ENCODE peak calls at places on chromosomes 16 and 17, in nine cellular contexts. One of them, this sample, is unnamed.

GRCh38 chr16:68272501-68273209 is 8.3 kb downstream of the SLC7A6 start:
- DNase-seq in lung: no peak
- DNase-seq in fibroblast of lung: no peak
- DNase-seq in AG04450: no peak
- DNase-seq in dorsolateral prefrontal cortex: no peak
- DNase-seq in foreskin keratinocyte: no peak
- DNase-seq in ovary: no peak
- DNase-seq in Panc1: no peak
- DNase-seq in esophagus squamous epithelium: no peak
- DNase-seq in this sample: no peak

GRCh38 chr17:55743103-55743679 is 7.7 kb upstream of the PCTP start:
- DNase-seq in lung: peak; percentile 49
- DNase-seq in fibroblast of lung: peak; percentile 51
- DNase-seq in AG04450: no peak
- DNase-seq in dorsolateral prefrontal cortex: no peak
- DNase-seq in foreskin keratinocyte: peak; percentile 64
- DNase-seq in ovary: no peak
- DNase-seq in Panc1: no peak
- DNase-seq in esophagus squamous epithelium: no peak
- DNase-seq in this sample: no peak

GRCh38 chr17:60641810-60642220 is 35.8 kb upstream of the BCAS3 start:
- DNase-seq in lung: peak; percentile 68
- DNase-seq in fibroblast of lung: peak; percentile 71
- DNase-seq in AG04450: peak; percentile 53
- DNase-seq in dorsolateral prefrontal cortex: peak; percentile 51
- DNase-seq in foreskin keratinocyte: peak; percentile 32
- DNase-seq in ovary: peak; percentile 62
- DNase-seq in Panc1: peak; percentile 27
- DNase-seq in esophagus squamous epithelium: no peak
- DNase-seq in this sample: peak; percentile 6

GRCh38 chr17:60223456-60223855 is 73.7 kb downstream of the CA4 start:
- DNase-seq in lung: no peak
- DNase-seq in fibroblast of lung: no peak
- DNase-seq in AG04450: no peak
- DNase-seq in dorsolateral prefrontal cortex: no peak
- DNase-seq in foreskin keratinocyte: no peak
- DNase-seq in ovary: no peak
- DNase-seq in Panc1: no peak
- DNase-seq in esophagus squamous epithelium: no peak
- DNase-seq in this sample: no peak

GRCh38 chr16:87995644-87996043 is 44.4 kb downstream of the BANP start:
- DNase-seq in lung: no peak
- DNase-seq in fibroblast of lung: no peak
- DNase-seq in AG04450: no peak
- DNase-seq in dorsolateral prefrontal cortex: no peak
- DNase-seq in foreskin keratinocyte: no peak
- DNase-seq in ovary: no peak
- DNase-seq in Panc1: no peak
- DNase-seq in esophagus squamous epithelium: no peak
- DNase-seq in this sample: no peak

GRCh38 chr17:44353656-44354331 is 8.7 kb downstream of the GRN start:
- DNase-seq in lung: no peak
- DNase-seq in fibroblast of lung: no peak
- DNase-seq in AG04450: no peak
- DNase-seq in dorsolateral prefrontal cortex: no peak
- DNase-seq in foreskin keratinocyte: no peak
- DNase-seq in ovary: no peak
- DNase-seq in Panc1: no peak
- DNase-seq in esophagus squamous epithelium: no peak
- DNase-seq in this sample: no peak

GRCh38 chr17:68711858-68712257 is 110.7 kb upstream of the FAM20A start:
- DNase-seq in lung: no peak
- DNase-seq in fibroblast of lung: no peak
- DNase-seq in AG04450: no peak
- DNase-seq in dorsolateral prefrontal cortex: no peak
- DNase-seq in foreskin keratinocyte: no peak
- DNase-seq in ovary: no peak
- DNase-seq in Panc1: no peak
- DNase-seq in esophagus squamous epithelium: no peak
- DNase-seq in this sample: no peak

GRCh38 chr17:44198721-44199552 is 747 bp downstream of the ATXN7L3 start:
- DNase-seq in lung: peak; percentile 48
- DNase-seq in fibroblast of lung: peak; percentile 30
- DNase-seq in AG04450: no peak
- DNase-seq in dorsolateral prefrontal cortex: no peak
- DNase-seq in foreskin keratinocyte: no peak
- DNase-seq in ovary: peak; percentile 75
- DNase-seq in Panc1: no peak
- DNase-seq in esophagus squamous epithelium: no peak
- DNase-seq in this sample: no peak

GRCh38 chr16:53042235-53042645 is 10.5 kb downstream of the CHD9NB start:
- DNase-seq in lung: no peak
- DNase-seq in fibroblast of lung: no peak
- DNase-seq in AG04450: no peak
- DNase-seq in dorsolateral prefrontal cortex: no peak
- DNase-seq in foreskin keratinocyte: no peak
- DNase-seq in ovary: no peak
- DNase-seq in Panc1: no peak
- DNase-seq in esophagus squamous epithelium: no peak
- DNase-seq in this sample: no peak

DNA sequence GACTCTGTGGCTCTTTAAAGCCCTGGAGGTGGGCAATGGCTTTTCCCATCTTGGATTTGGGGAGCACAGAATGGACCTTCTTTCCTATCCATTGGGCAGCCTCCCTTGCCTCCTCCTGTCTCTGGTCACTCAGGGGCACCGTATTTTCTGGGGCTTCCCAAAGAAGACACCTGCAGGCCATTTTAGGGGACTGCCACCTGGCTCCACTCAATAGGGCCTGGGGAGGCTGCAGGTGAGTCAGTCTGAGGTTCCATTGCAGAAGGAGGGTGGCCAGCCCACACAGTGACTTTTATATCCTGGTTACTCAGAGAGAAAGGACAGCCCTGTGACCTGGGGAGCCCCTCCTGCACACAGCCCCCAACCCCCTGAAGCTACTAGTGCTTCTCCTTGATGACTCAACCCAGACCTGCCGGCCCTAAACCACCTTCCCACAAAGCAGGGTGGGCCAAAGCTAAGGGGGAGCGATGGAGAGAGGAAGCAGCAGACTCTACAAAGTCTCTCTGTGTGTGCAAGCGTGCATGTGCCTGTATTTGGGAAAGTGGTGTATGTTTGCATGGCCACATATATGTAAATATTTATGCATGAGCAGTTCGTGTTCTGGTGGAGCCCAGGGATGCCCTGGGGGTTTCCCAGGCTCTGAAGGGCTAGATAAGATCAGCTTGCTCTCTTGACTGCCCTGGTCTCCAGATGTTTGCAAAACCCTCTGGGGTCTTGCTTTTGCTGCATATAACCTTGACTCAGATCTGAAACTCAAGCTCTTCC is 5.0 kb downstream of the CX3CL1 start:
- DNase-seq in lung: no peak
- DNase-seq in fibroblast of lung: no peak
- DNase-seq in AG04450: peak; percentile 79
- DNase-seq in dorsolateral prefrontal cortex: no peak
- DNase-seq in foreskin keratinocyte: no peak
- DNase-seq in ovary: no peak
- DNase-seq in Panc1: no peak
- DNase-seq in esophagus squamous epithelium: no peak
- DNase-seq in this sample: no peak
- H3K27ac ChIP-seq in lung: no peak overlapping the region
- H3K27ac ChIP-seq in fibroblast of lung: no peak overlapping the region
- H3K27ac ChIP-seq in AG04450: peak overlapping the region; percentile 75
- H3K27ac ChIP-seq in dorsolateral prefrontal cortex: no peak overlapping the region
- H3K27ac ChIP-seq in foreskin keratinocyte: peak overlapping the region; percentile 73
- H3K27ac ChIP-seq in ovary: no peak overlapping the region
- H3K27ac ChIP-seq in Panc1: peak overlapping the region; percentile 1
- H3K27ac ChIP-seq in esophagus squamous epithelium: peak overlapping the region; percentile 66
- H3K27ac ChIP-seq in this sample: no peak overlapping the region

GRCh38 chr17:2063306-2064146 is 8.6 kb downstream of the HIC1 start:
- DNase-seq in lung: no peak
- DNase-seq in fibroblast of lung: peak; percentile 79
- DNase-seq in AG04450: no peak
- DNase-seq in dorsolateral prefrontal cortex: no peak
- DNase-seq in foreskin keratinocyte: no peak
- DNase-seq in ovary: peak; percentile 28
- DNase-seq in Panc1: no peak
- DNase-seq in esophagus squamous epithelium: no peak
- DNase-seq in this sample: no peak

GRCh38 chr17:2064511-2064910 is 9.6 kb downstream of the HIC1 start:
- DNase-seq in lung: no peak
- DNase-seq in fibroblast of lung: no peak
- DNase-seq in AG04450: no peak
- DNase-seq in dorsolateral prefrontal cortex: no peak
- DNase-seq in foreskin keratinocyte: no peak
- DNase-seq in ovary: no peak
- DNase-seq in Panc1: no peak
- DNase-seq in esophagus squamous epithelium: no peak
- DNase-seq in this sample: no peak

GRCh38 chr17:2062571-2063183 is 7.8 kb downstream of the HIC1 start:
- DNase-seq in lung: no peak
- DNase-seq in fibroblast of lung: peak; percentile 69
- DNase-seq in AG04450: no peak
- DNase-seq in dorsolateral prefrontal cortex: no peak
- DNase-seq in foreskin keratinocyte: no peak
- DNase-seq in ovary: peak; percentile 50
- DNase-seq in Panc1: no peak
- DNase-seq in esophagus squamous epithelium: no peak
- DNase-seq in this sample: no peak

GRCh38 chr17:2064980-2065785 is 10.3 kb downstream of the HIC1 start:
- DNase-seq in lung: no peak
- DNase-seq in fibroblast of lung: peak; percentile 81
- DNase-seq in AG04450: no peak
- DNase-seq in dorsolateral prefrontal cortex: no peak
- DNase-seq in foreskin keratinocyte: no peak
- DNase-seq in ovary: peak; percentile 54
- DNase-seq in Panc1: no peak
- DNase-seq in esophagus squamous epithelium: no peak
- DNase-seq in this sample: no peak

GRCh38 chr17:2064147-2064489 is 9.2 kb downstream of the HIC1 start:
- DNase-seq in lung: no peak
- DNase-seq in fibroblast of lung: peak; percentile 35
- DNase-seq in AG04450: no peak
- DNase-seq in dorsolateral prefrontal cortex: no peak
- DNase-seq in foreskin keratinocyte: no peak
- DNase-seq in ovary: no peak
- DNase-seq in Panc1: no peak
- DNase-seq in esophagus squamous epithelium: no peak
- DNase-seq in this sample: no peak
- H3K27ac ChIP-seq in lung: peak overlapping the region; percentile 28
- H3K27ac ChIP-seq in fibroblast of lung: peak overlapping the region; percentile 85
- H3K27ac ChIP-seq in AG04450: peak overlapping the region; percentile 61
- H3K27ac ChIP-seq in dorsolateral prefrontal cortex: no peak overlapping the region
- H3K27ac ChIP-seq in foreskin keratinocyte: no peak overlapping the region
- H3K27ac ChIP-seq in ovary: peak overlapping the region; percentile 89
- H3K27ac ChIP-seq in Panc1: no peak overlapping the region
- H3K27ac ChIP-seq in esophagus squamous epithelium: peak overlapping the region; percentile 93
- H3K27ac ChIP-seq in this sample: no peak overlapping the region

DNA sequence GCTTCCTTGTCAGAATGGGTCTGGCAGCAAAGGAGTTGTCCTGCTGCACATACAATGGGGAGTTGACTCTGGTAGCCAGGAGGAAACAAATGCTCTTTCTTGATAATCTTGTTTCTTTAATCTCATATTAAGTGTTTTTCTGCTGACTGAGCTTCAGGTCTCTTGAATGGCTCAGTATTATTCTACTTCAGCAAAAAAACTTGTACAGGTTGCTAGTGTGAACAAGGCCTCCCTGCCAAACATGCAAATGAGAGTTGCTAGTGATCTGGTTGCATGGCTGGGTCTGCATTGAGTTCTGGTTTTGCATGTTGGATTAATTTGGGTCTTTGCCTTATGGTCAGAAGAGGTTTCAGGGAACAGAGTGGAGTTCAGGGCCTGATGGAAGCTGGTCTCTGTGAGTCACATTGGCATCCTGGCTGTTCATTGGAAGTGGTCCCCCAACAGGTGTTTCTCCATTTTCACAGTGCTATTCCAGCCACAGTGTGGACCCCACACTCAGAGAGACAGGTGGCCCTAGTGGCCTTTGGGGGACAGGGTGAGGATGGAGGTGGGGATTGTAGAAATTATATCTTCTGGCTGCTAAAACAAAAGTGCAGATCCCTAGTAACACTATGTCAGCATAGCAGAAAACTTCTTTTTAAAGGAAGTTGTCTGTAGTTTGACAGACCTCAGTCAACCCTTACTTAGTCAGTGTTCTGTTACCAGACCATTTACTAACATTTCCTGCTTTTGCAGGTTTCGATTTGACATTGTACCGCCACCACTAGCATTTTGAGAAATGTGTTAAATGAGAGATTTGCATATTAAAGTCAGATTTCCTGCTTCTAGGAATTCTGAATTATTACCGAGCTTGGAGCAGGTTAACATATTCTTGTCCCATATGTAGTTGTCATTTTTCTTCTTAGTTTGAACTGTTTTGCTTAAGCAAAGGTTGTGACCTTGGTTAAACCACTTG is 47.1 kb downstream of the EPN2 start:
- DNase-seq in lung: no peak
- DNase-seq in fibroblast of lung: no peak
- DNase-seq in AG04450: no peak
- DNase-seq in dorsolateral prefrontal cortex: no peak
- DNase-seq in foreskin keratinocyte: no peak
- DNase-seq in ovary: no peak
- DNase-seq in Panc1: no peak
- DNase-seq in esophagus squamous epithelium: no peak
- DNase-seq in this sample: no peak
- H3K27ac ChIP-seq in lung: no peak overlapping the region
- H3K27ac ChIP-seq in fibroblast of lung: no peak overlapping the region
- H3K27ac ChIP-seq in AG04450: no peak overlapping the region
- H3K27ac ChIP-seq in dorsolateral prefrontal cortex: peak overlapping the region; percentile 79
- H3K27ac ChIP-seq in foreskin keratinocyte: no peak overlapping the region
- H3K27ac ChIP-seq in ovary: peak overlapping the region; percentile 2
- H3K27ac ChIP-seq in Panc1: no peak overlapping the region
- H3K27ac ChIP-seq in esophagus squamous epithelium: peak overlapping the region; percentile 72
- H3K27ac ChIP-seq in this sample: peak overlapping the region; percentile 76

DNA sequence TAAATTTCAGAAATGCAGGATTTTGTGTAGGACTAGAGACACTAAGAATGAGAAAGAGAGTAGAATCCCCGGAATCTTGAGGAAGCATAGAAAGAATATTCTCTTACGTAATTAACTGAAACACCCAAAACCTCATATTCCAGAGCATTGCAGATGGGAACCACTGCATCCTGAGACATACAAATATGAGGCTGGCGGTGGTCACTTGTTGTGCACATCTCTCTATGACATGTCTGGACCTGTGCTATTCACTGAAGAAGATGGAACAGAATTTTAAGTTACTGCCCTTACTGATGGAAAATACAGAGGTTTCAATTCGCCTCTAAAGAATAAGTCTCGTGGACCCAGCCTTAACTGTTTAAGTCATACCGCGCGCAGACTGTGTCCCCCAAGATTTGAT is 806 bp downstream of the RAD51C start:
- DNase-seq in lung: no peak
- DNase-seq in fibroblast of lung: no peak
- DNase-seq in AG04450: no peak
- DNase-seq in dorsolateral prefrontal cortex: no peak
- DNase-seq in foreskin keratinocyte: no peak
- DNase-seq in ovary: no peak
- DNase-seq in Panc1: no peak
- DNase-seq in esophagus squamous epithelium: no peak
- DNase-seq in this sample: no peak
- H3K27ac ChIP-seq in lung: no peak overlapping the region
- H3K27ac ChIP-seq in fibroblast of lung: peak overlapping the region; percentile 66
- H3K27ac ChIP-seq in AG04450: no peak overlapping the region
- H3K27ac ChIP-seq in dorsolateral prefrontal cortex: peak overlapping the region; percentile 85
- H3K27ac ChIP-seq in foreskin keratinocyte: peak overlapping the region; percentile 31
- H3K27ac ChIP-seq in ovary: no peak overlapping the region
- H3K27ac ChIP-seq in Panc1: peak overlapping the region; percentile 91
- H3K27ac ChIP-seq in esophagus squamous epithelium: peak overlapping the region; percentile 89
- H3K27ac ChIP-seq in this sample: no peak overlapping the region

GRCh38 chr17:50710650-50711049 is 2.9 kb upstream of the ANKRD40 start:
- DNase-seq in lung: no peak
- DNase-seq in fibroblast of lung: no peak
- DNase-seq in AG04450: no peak
- DNase-seq in dorsolateral prefrontal cortex: no peak
- DNase-seq in foreskin keratinocyte: no peak
- DNase-seq in ovary: no peak
- DNase-seq in Panc1: no peak
- DNase-seq in esophagus squamous epithelium: no peak
- DNase-seq in this sample: no peak
- H3K27ac ChIP-seq in lung: no peak overlapping the region
- H3K27ac ChIP-seq in fibroblast of lung: no peak overlapping the region
- H3K27ac ChIP-seq in AG04450: no peak overlapping the region
- H3K27ac ChIP-seq in dorsolateral prefrontal cortex: no peak overlapping the region
- H3K27ac ChIP-seq in foreskin keratinocyte: no peak overlapping the region
- H3K27ac ChIP-seq in ovary: no peak overlapping the region
- H3K27ac ChIP-seq in Panc1: no peak overlapping the region
- H3K27ac ChIP-seq in esophagus squamous epithelium: no peak overlapping the region
- H3K27ac ChIP-seq in this sample: no peak overlapping the region

This sample was measured in substantia nigra.